ENCODE peak calls at places on chromosomes 5 and 9, in five cellular contexts. E, L, G, W and D are unnamed samples.
A peak's percentile ranks its signal among the peaks of the same experiment; 100 is the strongest.

GRCh38 chr9:114023961-114024360 is 54.1 kb downstream of the AMBP start:
- DNase-seq in E (no peak), L (no peak), G (no peak), W (no peak), D (no peak)

GRCh38 chr5:91670565-91670964 is 287.4 kb upstream of the ARRDC3 start:
- DNase-seq in E (no peak), L (no peak), G (no peak), W (no peak), D (no peak)

GRCh38 chr5:135481908-135482307 is 29.8 kb upstream of the TIFAB start:
- DNase-seq in E (no peak), L (no peak), G (no peak), W (no peak), D (no peak)

GRCh38 chr9:117204971-117205370 is 209.9 kb downstream of the ASTN2 start:
- DNase-seq in E (no peak), L (no peak), G (no peak), W (no peak), D (no peak)

GRCh38 chr9:124960409-124960752 is 19.5 kb upstream of the GOLGA1 start:
- DNase-seq in E (no peak), L (no peak), G (no peak), W (no peak), D (no peak)

GRCh38 chr5:145347026-145347616 is 488.0 kb downstream of the PRELID2 start:
- DNase-seq in E (no peak), L (peak; percentile 38), G (peak; percentile 20), W (no peak), D (no peak)

GRCh38 chr5:131382407-131383395 is 118.8 kb downstream of the CDC42SE2 start:
- DNase-seq in E (no peak), L (no peak), G (peak; percentile 78), W (no peak), D (no peak)

GRCh38 chr5:146071171-146071570 is 34.2 kb downstream of the PLAC8L1 start:
- DNase-seq in E (no peak), L (no peak), G (no peak), W (no peak), D (no peak)

GRCh38 chr5:35803221-35803651 is 53.5 kb upstream of the IL7R start:
- DNase-seq in E (no peak), L (peak; percentile 25), G (no peak), W (peak; percentile 51), D (no peak)

GRCh38 chr5:24444439-24444838 is 200.3 kb downstream of the CDH10 start:
- DNase-seq in E (no peak), L (no peak), G (no peak), W (no peak), D (no peak)

GRCh38 chr9:85469041-85469440 is 272.7 kb downstream of the AGTPBP1 start:
- DNase-seq in E (no peak), L (no peak), G (no peak), W (no peak), D (no peak)

GRCh38 chr5:119524461-119524860 is 72.2 kb downstream of the HSD17B4 start:
- DNase-seq in E (no peak), L (no peak), G (no peak), W (no peak), D (no peak)

GRCh38 chr5:125189451-125190051 is 443.1 kb upstream of the ZNF608 start:
- DNase-seq in E (no peak), L (no peak), G (no peak), W (no peak), D (no peak)

GRCh38 chr5:110957934-110958333 is 113.6 kb upstream of the TSLP start:
- DNase-seq in E (no peak), L (no peak), G (peak; percentile 93), W (no peak), D (no peak)

GRCh38 chr5:180874804-180875582 is 13.9 kb upstream of the ZFP62 start:
- DNase-seq in E (no peak), L (peak; percentile 43), G (no peak), W (no peak), D (no peak)

GRCh38 chr9:19154135-19154612 is 26.9 kb upstream of the PLIN2 start:
- DNase-seq in E (no peak), L (peak; percentile 53), G (no peak), W (no peak), D (no peak)

GRCh38 chr5:128035689-128036088 is 47.9 kb upstream of the SLC12A2 start:
- DNase-seq in E (no peak), L (no peak), G (no peak), W (no peak), D (no peak)

GRCh38 chr9:129887210-129888084 is 52.2 kb downstream of the USP20 start:
- DNase-seq in E (peak; percentile 58), L (no peak), G (no peak), W (no peak), D (no peak)

GRCh38 chr5:157184117-157184516 is 3.5 kb downstream of the ITK start:
- DNase-seq in E (no peak), L (no peak), G (no peak), W (no peak), D (no peak)

GRCh38 chr9:136021171-136021890 is 60.2 kb upstream of the UBAC1 start:
- DNase-seq in E (no peak), L (no peak), G (no peak), W (no peak), D (no peak)

GRCh38 chr5:10372726-10373709 is 19.5 kb downstream of the MARCHF6 start:
- DNase-seq in E (no peak), L (no peak), G (no peak), W (no peak), D (no peak)

GRCh38 chr5:137091473-137091872 is 407.7 kb downstream of the SPOCK1 start:
- DNase-seq in E (no peak), L (no peak), G (no peak), W (peak; percentile 8), D (no peak)

GRCh38 chr5:72167790-72168189 is 60.5 kb downstream of the MAP1B start:
- DNase-seq in E (no peak), L (no peak), G (no peak), W (no peak), D (no peak)

GRCh38 chr5:132777209-132778069 is at the start of gene SEPTIN8:
- DNase-seq in E (no peak), L (peak; percentile 64), G (peak; percentile 86), W (peak; percentile 55), D (no peak)

GRCh38 chr5:78361226-78361993 is 993 bp downstream of the SCAMP1 start:
- DNase-seq in E (no peak), L (peak; percentile 75), G (peak; percentile 84), W (no peak), D (no peak)

GRCh38 chr5:68426609-68427008 is 211.1 kb downstream of the PIK3R1 start:
- DNase-seq in E (no peak), L (no peak), G (no peak), W (no peak), D (no peak)

GRCh38 chr5:141875795-141876627 is 2.2 kb downstream of the PCDH1 start:
- DNase-seq in E (no peak), L (peak; percentile 66), G (peak; percentile 56), W (peak; percentile 33), D (no peak)

GRCh38 chr5:77211013-77211690 is 672 bp downstream of the PDE8B start:
- DNase-seq in E (no peak), L (peak; percentile 34), G (no peak), W (no peak), D (no peak)

GRCh38 chr5:130243641-130244040 is 339.4 kb downstream of the CHSY3 start:
- DNase-seq in E (no peak), L (no peak), G (no peak), W (no peak), D (no peak)

GRCh38 chr9:38183994-38184568 is 115.1 kb upstream of the SHB start:
- DNase-seq in E (no peak), L (peak; percentile 36), G (no peak), W (no peak), D (no peak)

GRCh38 chr9:127360829-127361228 is 36.1 kb upstream of the SLC2A8 start:
- DNase-seq in E (no peak), L (no peak), G (peak; percentile 76), W (no peak), D (no peak)

GRCh38 chr5:74543162-74543995 is 97.1 kb downstream of the ENC1 start:
- DNase-seq in E (no peak), L (peak; percentile 55), G (peak; percentile 97), W (no peak), D (no peak)

GRCh38 chr5:101942321-101942882 is 353.7 kb downstream of the SLCO4C1 start:
- DNase-seq in E (no peak), L (peak; percentile 50), G (peak; percentile 8), W (no peak), D (no peak)

GRCh38 chr9:128911529-128912035 is 9.2 kb upstream of the PHYHD1 start:
- DNase-seq in E (no peak), L (peak; percentile 43), G (no peak), W (no peak), D (no peak)

GRCh38 chr5:127092690-127093089 is 19.4 kb upstream of the C5orf63 start:
- DNase-seq in E (no peak), L (no peak), G (peak; percentile 53), W (no peak), D (no peak)

GRCh38 chr9:120640380-120640779 is 60.4 kb upstream of the CDK5RAP2 start:
- DNase-seq in E (no peak), L (no peak), G (no peak), W (no peak), D (no peak)

GRCh38 chr9:99299214-99300102 is 77.4 kb downstream of the SEC61B start:
- DNase-seq in E (no peak), L (no peak), G (peak; percentile 72), W (no peak), D (no peak)